ENCODE peak calls at places on chromosomes 4 and X, in six cellular contexts. H is brain microvascular endothelial cell, G is heart right ventricle, X is tibial artery, R is stomach, L is astrocyte of the spinal cord. Z is an unnamed sample.

GRCh38 chr4:54570822-54571221 is 86.9 kb upstream of the KIT start:
- DNase-seq in H (no peak), G (no peak), X (no peak), R (no peak), L (no peak), Z (no peak)

GRCh38 chrX:65671966-65672365 is 4.5 kb downstream of the MSN start:
- DNase-seq in H (no peak), G (no peak), X (no peak), R (no peak), L (no peak), Z (no peak)

GRCh38 chr4:133102612-133103409 is 46.3 kb upstream of the PCDH10 start:
- DNase-seq in H (no peak), G (no peak), X (no peak), R (no peak), L (no peak), Z (no peak)

GRCh38 chrX:67436867-67437266 is 107.0 kb upstream of the AR start:
- DNase-seq in H (no peak), G (peak), X (no peak), R (no peak), L (no peak), Z (no peak)

GRCh38 chr4:3145251-3145908 is 70.9 kb downstream of the HTT start:
- DNase-seq in H (no peak), G (no peak), X (no peak), R (no peak), L (peak), Z (no peak)

GRCh38 chr4:87179751-87180150 is 40.7 kb downstream of the KLHL8 start:
- DNase-seq in H (peak), G (no peak), X (no peak), R (no peak), L (peak), Z (no peak)

GRCh38 chr4:15035152-15035551 is 32.9 kb downstream of the CPEB2 start:
- DNase-seq in H (peak), G (no peak), X (no peak), R (no peak), L (peak), Z (peak)

GRCh38 chrX:120380699-120381098 is 18.8 kb downstream of the ATP1B4 start:
- DNase-seq in H (no peak), G (no peak), X (no peak), R (no peak), L (peak), Z (no peak)

GRCh38 chrX:74458738-74459137 is 37.4 kb downstream of the SLC16A2 start:
- DNase-seq in H (peak), G (no peak), X (no peak), R (no peak), L (peak), Z (peak)

GRCh38 chr4:16225681-16225995 is 633 bp downstream of the TAPT1 start:
- DNase-seq in H (no peak), G (no peak), X (no peak), R (no peak), L (no peak), Z (no peak)

GRCh38 chr4:123449780-123450179 is 53.2 kb downstream of the SPRY1 start:
- DNase-seq in H (peak), G (no peak), X (no peak), R (no peak), L (peak), Z (peak)

GRCh38 chr4:181502611-181503010 is 740.6 kb upstream of the TENM3 start:
- DNase-seq in H (no peak), G (no peak), X (no peak), R (no peak), L (no peak), Z (no peak)

GRCh38 chr4:10013722-10014121 is 7.6 kb downstream of the SLC2A9 start:
- DNase-seq in H (peak), G (peak), X (no peak), R (peak), L (no peak), Z (no peak)

GRCh38 chr4:10016169-10016568 is 5.1 kb downstream of the SLC2A9 start:
- DNase-seq in H (no peak), G (no peak), X (no peak), R (no peak), L (no peak), Z (no peak)

GRCh38 chr4:10011885-10012284 is 9.4 kb downstream of the SLC2A9 start:
- DNase-seq in H (no peak), G (no peak), X (no peak), R (no peak), L (no peak), Z (no peak)

GRCh38 chr4:10017037-10017893 is 4.0 kb downstream of the SLC2A9 start:
- DNase-seq in H (no peak), G (no peak), X (no peak), R (no peak), L (no peak), Z (no peak)

GRCh38 chr4:10015140-10015753 is 6.0 kb downstream of the SLC2A9 start:
- DNase-seq in H (peak), G (peak), X (no peak), R (peak), L (peak), Z (no peak)
- TF ChIP-seq CTCF in H (peak), G (peak), X (peak), R (peak), L (peak), Z (peak)

GRCh38 chr4:70831293-70831692 is 8.4 kb downstream of the GRSF1 start:
- DNase-seq in H (no peak), G (no peak), X (no peak), R (no peak), L (no peak), Z (no peak)
- H3K4me3 ChIP-seq in H (no peak), G (no peak), X (no peak), R (no peak), L (no peak), Z (no peak)

DNA sequence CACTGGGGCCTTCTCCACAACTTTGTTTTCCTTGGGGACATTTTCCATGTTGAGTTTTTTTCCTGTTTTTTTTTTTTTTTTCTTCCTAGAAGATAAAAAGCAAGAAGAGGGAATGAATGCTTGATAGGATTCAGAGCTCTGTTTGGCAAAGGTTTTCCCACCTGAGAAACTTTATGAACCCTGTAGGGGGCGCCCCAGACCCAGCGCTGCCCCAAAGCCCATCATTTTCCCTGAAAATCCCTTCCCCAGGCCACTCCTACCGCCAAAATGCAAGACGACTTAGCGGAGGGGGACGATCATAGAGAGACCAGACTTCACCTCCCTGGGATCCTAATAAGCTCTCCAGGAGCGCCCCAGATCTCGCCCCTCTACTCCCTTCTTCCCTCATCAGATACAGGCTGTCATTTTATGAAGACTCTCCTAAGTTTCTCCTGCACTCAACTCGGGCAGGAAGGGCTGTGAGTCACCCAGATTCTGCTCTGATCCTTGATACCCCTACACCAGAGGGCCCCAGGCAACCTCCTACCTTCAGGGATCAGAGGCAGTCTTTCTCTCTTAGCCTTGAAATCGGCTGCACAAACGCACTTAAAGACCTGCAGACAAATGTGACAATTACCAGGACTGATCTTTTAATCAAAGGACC is 1.4 kb downstream of the BEX5 start:
- DNase-seq in H (no peak), G (no peak), X (no peak), R (no peak), L (no peak), Z (no peak)
- TF ChIP-seq CTCF in H (no peak), G (no peak), X (peak), R (peak), L (no peak), Z (peak)

DNA sequence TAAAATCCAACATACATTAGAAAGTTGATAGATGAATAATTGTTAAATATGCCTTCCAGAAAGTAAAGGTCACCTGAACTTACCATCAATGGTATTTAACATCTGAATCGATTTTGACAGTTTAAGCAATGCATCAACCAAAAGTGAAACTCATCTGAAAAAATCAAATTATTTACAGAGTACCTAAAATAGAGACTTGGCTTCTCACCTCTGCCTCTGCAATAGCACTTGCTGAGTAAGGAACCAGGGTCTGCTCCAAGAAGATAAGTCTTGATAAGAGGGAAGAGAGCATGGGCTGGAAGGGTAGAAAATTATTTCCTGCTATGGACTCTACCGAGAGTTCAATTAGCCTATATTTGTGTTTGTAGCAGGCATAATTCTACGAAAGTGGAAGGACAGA is 868.3 kb downstream of the STIM2 start:
- DNase-seq in H (no peak), G (no peak), X (no peak), R (no peak), L (no peak), Z (no peak)
- H3K4me3 ChIP-seq in H (no peak), G (no peak), X (no peak), R (no peak), L (no peak), Z (no peak)

DNA sequence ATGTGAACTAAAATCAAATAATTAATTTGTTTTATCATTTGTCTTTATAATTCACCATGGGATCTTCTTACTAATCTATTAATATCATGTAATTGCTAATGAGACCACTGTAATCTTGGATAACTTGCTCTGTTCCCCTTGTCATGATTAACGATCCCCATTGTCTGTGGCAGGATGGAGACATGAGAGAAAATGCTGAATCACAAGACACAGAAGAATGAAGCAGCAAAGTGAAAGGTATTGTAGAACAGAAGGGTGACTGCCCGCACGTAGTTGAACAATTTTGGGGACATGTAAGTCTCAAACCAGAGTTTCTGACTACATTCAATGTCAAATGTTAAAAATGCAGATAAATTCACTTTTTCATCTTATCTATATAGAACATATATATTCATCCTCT is 135.2 kb downstream of the EPHA5 start:
- DNase-seq in H (no peak), G (no peak), X (no peak), R (no peak), L (no peak), Z (no peak)
- TF ChIP-seq CTCF in H (no peak), G (no peak), X (no peak), R (no peak), L (no peak), Z (no peak)